ENCODE peak calls at places on chromosomes 13 and 19, in six cellular contexts. S is cardiac muscle cell; H is ascending aorta; L is HCT116; R is CD8-positive, alpha-beta memory T cell; D is CD4-positive, alpha-beta memory T cell. Z is an unnamed sample. For H3K27me3, the result is how much of the 10 kb centered on the place peaks cover.

GRCh38 chr19:49672131-49672919 is 4.7 kb upstream of the PRMT1 start:
- DNase-seq in D (peak), S (peak), R (peak), H (no peak), L (peak), Z (no peak)

GRCh38 chr19:49847731-49848696 is 2.9 kb upstream of the PTOV1 start:
- DNase-seq in H (no peak), S (peak), L (peak), R (no peak), D (no peak), Z (no peak)

GRCh38 chr13:52677823-52678222 is 25.2 kb downstream of the SUGT1 start:
- DNase-seq in H (no peak), S (no peak), D (no peak), R (no peak), L (no peak), Z (no peak)

GRCh38 chr19:32688315-32688714 is 3.3 kb upstream of the NUDT19 start:
- DNase-seq in R (no peak), S (no peak), D (no peak), H (no peak), L (no peak), Z (no peak)

GRCh38 chr13:27593267-27593666 is 27.1 kb downstream of the LNX2 start:
- DNase-seq in R (no peak), H (no peak), D (no peak), L (no peak), S (no peak), Z (no peak)

GRCh38 chr13:32468502-32469147 is 40.7 kb upstream of the N4BP2L1 start:
- DNase-seq in D (no peak), R (no peak), H (no peak), L (no peak), S (peak), Z (no peak)

GRCh38 chr13:87393358-87393757 is 277.8 kb upstream of the SLITRK5 start:
- DNase-seq in L (no peak), D (no peak), H (no peak), R (no peak), S (no peak), Z (no peak)

GRCh38 chr13:63636231-63636993 is 2220.8 kb upstream of the PCDH20 start:
- DNase-seq in L (peak), D (no peak), H (no peak), S (no peak), R (no peak), Z (no peak)

GRCh38 chr13:111114362-111115050 is 604 bp upstream of the ARHGEF7 start:
- DNase-seq in D (peak), S (peak), H (no peak), L (no peak), R (no peak), Z (no peak)

GRCh38 chr13:97121894-97122293 is 100.2 kb upstream of the MBNL2 start:
- DNase-seq in R (no peak), S (peak), H (no peak), L (no peak), D (no peak), Z (no peak)

GRCh38 chr13:60009300-60010248 is 154.2 kb downstream of the DIAPH3 start:
- DNase-seq in S (no peak), D (no peak), H (no peak), R (no peak), L (no peak), Z (no peak)

GRCh38 chr13:111361873-111362648 is 41.6 kb downstream of the TEX29 start:
- DNase-seq in H (no peak), S (no peak), R (no peak), D (no peak), L (no peak), Z (no peak)

GRCh38 chr13:74444877-74445479 is 310.8 kb upstream of the KLF12 start:
- DNase-seq in H (no peak), D (no peak), S (no peak), R (no peak), L (no peak), Z (no peak)

GRCh38 chr13:112637017-112637801 is 49.3 kb upstream of the TUBGCP3 start:
- DNase-seq in R (no peak), H (no peak), S (no peak), D (no peak), L (no peak), Z (no peak)

GRCh38 chr19:58395220-58395978 is at the start of gene RNF225:
- DNase-seq in H (no peak), L (no peak), S (no peak), R (no peak), D (no peak), Z (no peak)

GRCh38 chr13:31055589-31055988 is 106.1 kb downstream of the HSPH1 start:
- DNase-seq in R (no peak), H (no peak), S (no peak), D (no peak), L (no peak), Z (no peak)

GRCh38 chr13:105630411-105630810 is 905.1 kb downstream of the EFNB2 start:
- DNase-seq in H (no peak), R (no peak), D (no peak), S (no peak), L (no peak), Z (no peak)

GRCh38 chr13:38687246-38688229 is 661 bp downstream of the FREM2 start:
- DNase-seq in R (no peak), L (no peak), H (no peak), S (peak), D (no peak), Z (peak)

GRCh38 chr19:9306443-9306842 is 3.2 kb downstream of the ZNF699 start:
- DNase-seq in L (no peak), R (no peak), H (no peak), D (no peak), S (peak), Z (no peak)

GRCh38 chr19:48413879-48414623 is 20.6 kb downstream of the GRIN2D start:
- DNase-seq in S (no peak), R (no peak), H (no peak), D (no peak), L (no peak), Z (no peak)

GRCh38 chr19:30528919-30529318 is 156.7 kb downstream of the ZNF536 start:
- DNase-seq in D (no peak), S (no peak), H (no peak), R (no peak), L (no peak), Z (no peak)

GRCh38 chr19:48615145-48616040 is 517 bp upstream of the FAM83E start:
- DNase-seq in H (no peak), D (no peak), R (no peak), S (no peak), L (no peak), Z (no peak)

GRCh38 chr13:59680429-59681024 is 483.2 kb downstream of the DIAPH3 start:
- DNase-seq in H (no peak), S (peak), R (no peak), L (peak), D (peak), Z (no peak)

GRCh38 chr13:32585625-32586021 is 629 bp upstream of the PDS5B start:
- DNase-seq in D (no peak), L (no peak), R (no peak), H (no peak), S (no peak), Z (no peak)

GRCh38 chr13:113207890-113208423 is 512 bp downstream of the PCID2 start:
- DNase-seq in D (no peak), S (peak), L (no peak), H (no peak), R (no peak), Z (no peak)

GRCh38 chr19:7855426-7856276 is 18.5 kb downstream of the PRR36 start:
- DNase-seq in H (no peak), D (no peak), S (no peak), L (no peak), R (no peak), Z (no peak)

GRCh38 chr19:29697523-29698261 is 17.4 kb downstream of the C19orf12 start:
- DNase-seq in H (no peak), L (no peak), S (no peak), R (no peak), D (no peak), Z (no peak)

GRCh38 chr13:50951366-50951765 is 41.8 kb downstream of the RNASEH2B start:
- DNase-seq in R (no peak), D (no peak), H (no peak), L (no peak), S (peak), Z (no peak)

GRCh38 chr13:49810825-49811526 is 18.5 kb upstream of the KPNA3 start:
- DNase-seq in S (peak), D (no peak), H (no peak), R (no peak), L (no peak), Z (no peak)

DNA sequence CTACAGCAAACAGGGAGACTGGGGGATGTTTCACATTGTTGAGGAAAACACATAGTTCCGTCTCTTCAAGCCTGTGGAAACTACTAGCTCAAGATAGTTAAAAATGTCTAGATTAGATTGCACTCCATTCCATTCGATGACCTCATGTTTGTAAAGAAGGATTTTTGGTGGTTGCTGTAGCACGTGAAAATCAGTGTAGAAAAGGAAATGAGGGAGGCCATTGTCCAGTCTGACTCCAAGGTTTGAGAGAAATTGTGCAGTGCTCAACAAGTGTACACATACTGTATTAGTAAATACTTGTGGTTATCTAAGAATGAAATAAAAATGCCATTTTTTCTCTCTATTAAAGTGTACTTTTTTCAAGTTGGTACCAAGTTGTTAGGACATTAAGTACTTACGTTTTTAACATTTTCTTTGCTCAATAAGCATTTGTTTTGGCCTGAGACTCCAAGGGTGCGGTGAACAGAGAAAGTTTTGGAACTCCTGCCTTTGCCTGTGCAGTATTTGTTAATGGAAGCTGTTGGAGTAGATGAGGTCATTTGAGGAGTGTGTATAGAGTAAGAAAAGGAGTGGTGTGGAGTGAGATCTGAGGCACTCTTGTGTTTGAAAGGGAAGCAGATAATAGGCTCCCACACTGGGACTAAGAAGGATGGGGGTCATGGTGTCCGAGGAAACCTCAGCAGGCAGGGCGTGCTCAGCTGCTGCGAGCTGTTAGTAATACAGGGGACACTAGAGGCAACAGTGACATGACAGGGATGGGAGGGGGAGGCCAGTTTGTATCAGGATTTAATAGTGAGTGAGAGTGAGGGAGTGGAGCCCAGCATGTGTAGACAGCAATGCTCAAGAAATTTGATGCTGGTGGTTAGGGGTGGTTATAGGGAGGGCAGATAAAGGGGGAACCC is 4.4 kb downstream of the WASF3 start:
- DNase-seq in S (peak), D (no peak), L (no peak), H (no peak), R (no peak), Z (no peak)
- H3K27me3 ChIP-seq in S (under half), D (under half), L (half or more), H (under half), R (under half), Z (under half)

DNA sequence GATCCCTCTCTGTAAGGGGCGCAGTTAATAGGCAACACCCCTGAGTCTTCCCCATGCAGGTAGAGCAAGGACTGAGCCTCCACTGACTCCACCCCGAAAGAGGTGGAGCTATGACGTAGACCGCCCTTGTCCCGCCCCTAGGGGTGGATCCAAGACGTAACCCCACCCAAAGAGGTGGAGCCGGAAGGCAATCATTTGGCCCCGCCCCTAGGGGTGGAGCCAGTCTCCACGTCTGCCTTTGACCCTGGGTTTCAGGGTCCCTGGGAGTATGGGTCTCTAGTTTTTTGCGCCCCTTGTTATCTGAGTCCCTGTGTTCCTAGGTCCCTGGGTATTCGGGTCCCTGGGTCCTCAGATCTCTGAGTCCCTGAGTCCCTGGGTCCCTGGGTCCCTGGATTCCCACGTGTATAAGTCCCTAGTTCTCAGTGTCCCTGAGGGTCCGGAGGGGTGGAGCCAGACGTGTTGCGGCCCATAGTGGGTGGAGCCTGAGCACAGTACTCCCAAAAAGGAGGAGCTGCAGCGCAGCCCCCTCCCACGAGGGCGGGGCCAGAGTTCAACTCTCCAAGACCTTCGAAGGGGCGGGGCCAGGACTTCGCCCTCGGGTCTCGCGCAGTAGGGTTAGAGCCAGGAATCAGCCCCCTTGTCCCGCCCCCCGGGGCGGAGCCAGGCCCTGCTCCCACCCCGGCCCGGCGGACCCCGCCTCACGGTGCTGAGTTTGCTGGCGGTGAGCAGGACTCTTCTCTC is 5.3 kb downstream of the DENND1C start:
- DNase-seq in L (peak), D (peak), R (peak), S (peak), H (no peak), Z (peak)
- H3K27me3 ChIP-seq in L (under half), D (under half), R (under half), S (under half), H (under half), Z (under half)

DNA sequence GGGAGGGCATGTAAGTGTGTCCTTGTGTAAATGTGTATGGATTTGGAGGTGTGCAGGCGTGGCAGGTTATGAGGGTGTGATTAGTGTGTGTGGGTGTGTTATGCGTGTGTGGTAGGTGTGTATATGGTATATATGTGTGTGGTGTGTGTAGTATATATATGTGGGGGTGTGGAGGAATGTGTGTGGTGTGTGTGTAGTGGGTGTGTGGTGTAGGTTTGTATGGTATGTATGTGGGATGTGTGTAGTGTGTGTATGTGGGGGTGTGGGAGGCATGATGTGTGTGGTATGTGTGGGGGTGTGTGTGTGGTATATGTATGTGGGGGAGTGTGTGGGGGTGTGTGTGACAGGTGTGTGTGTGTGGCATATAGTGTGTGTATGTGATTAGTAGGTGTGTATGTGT is 104.2 kb downstream of the SLC7A1 start:
- DNase-seq in S (no peak), D (no peak), H (no peak), R (no peak), L (no peak), Z (no peak)
- H3K27me3 ChIP-seq in S (under half), D (under half), H (under half), R (under half), L (under half), Z (under half)

GRCh38 chr19:41617941-41618730 is 8.7 kb downstream of the CEACAM4 start:
- DNase-seq in D (no peak), L (no peak), H (no peak), R (peak), S (no peak), Z (no peak)
- H3K27me3 ChIP-seq in D (under half), L (under half), H (under half), R (under half), S (under half), Z (half or more)

GRCh38 chr19:3167533-3168272 is 10.9 kb upstream of the S1PR4 start:
- DNase-seq in R (no peak), L (no peak), D (no peak), S (no peak), H (no peak), Z (no peak)
- H3K27me3 ChIP-seq in R (under half), L (under half), D (under half), S (under half), H (under half), Z (under half)

GRCh38 chr19:1529430-1529816 is 5.5 kb downstream of the PLK5 start:
- DNase-seq in S (no peak), R (no peak), L (no peak), H (no peak), D (no peak), Z (no peak)
- H3K27me3 ChIP-seq in S (half or more), R (under half), L (under half), H (under half), D (under half), Z (under half)

DNA sequence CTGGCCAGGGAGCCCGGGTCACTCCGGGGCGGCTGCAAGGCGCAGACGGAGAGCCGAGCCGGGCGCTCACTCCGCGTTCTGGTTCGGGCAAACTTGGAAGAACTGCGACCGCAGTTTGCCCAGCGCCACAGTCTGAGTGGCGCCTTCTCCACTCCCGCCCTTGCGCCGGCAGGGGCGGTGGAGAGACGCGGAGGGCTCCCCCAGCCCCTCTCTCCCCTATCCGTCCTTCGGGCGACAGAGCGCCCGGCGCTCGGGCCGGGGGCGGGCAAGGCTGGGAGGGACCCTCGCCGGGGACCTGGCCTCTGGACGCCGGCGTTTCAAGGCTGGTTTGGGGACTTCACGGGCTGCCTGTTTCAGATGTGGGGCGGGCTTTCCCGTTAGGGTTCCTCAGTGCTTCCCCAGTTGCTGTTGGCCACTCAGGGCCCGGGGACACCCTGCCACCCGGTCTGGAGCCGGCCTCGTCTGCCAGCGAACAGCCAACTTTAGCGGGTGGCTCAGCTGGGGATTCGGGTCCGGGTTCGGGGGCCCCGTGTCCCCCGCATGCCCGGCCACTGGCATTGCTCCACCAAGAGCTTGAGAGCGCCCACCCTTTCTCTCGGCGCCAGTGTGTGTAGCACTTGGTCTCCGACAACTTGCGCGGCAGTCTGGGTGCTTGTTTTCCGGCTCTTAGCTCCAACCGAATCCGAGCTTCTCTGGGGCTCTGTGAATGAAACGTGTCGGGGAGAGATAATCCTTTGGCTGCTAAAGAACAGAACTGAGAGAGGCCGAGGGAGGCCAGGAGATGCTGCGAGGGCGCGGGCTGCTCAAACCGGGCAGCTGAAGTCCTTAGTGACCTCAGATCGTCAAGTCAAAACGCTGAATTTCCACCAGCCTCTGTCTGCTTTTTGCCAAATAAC is 1.5 kb downstream of the GPC6 start:
- DNase-seq in H (no peak), D (no peak), L (no peak), S (peak), R (no peak), Z (peak)
- H3K27me3 ChIP-seq in H (under half), D (under half), L (under half), S (under half), R (under half), Z (under half)

DNA sequence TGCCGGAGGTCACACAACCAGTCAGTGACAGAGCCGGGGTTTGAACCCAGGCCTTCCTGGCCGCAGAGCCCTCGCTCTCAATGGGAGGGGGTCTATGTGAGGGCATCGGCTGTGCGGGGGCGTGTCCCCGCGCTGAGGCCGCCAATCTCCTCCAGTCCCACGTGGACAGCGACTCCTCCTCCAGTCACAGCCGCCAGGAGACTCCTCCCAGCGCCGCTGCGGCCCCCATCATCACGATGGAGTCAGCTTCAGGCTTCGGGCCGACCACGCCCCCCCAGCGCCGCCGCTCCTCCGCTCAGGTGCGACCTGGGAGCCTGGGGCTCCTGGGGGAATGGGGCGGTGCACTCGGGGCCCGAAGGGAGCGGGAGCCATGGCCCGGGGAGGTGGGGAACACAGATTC is 6.0 kb downstream of the SPRED3 start:
- DNase-seq in L (no peak), S (peak), R (peak), H (no peak), D (peak), Z (no peak)
- H3K27me3 ChIP-seq in L (under half), S (under half), R (under half), H (under half), D (under half), Z (under half)

GRCh38 chr19:46229442-46229841 is at the start of gene IGFL1:
- DNase-seq in D (no peak), S (no peak), H (no peak), R (no peak), L (no peak), Z (no peak)

GRCh38 chr19:46221981-46222610 is 7.4 kb upstream of the IGFL1 start:
- DNase-seq in H (no peak), D (no peak), L (no peak), S (peak), R (no peak), Z (no peak)

GRCh38 chr19:46224773-46225172 is 4.8 kb upstream of the IGFL1 start:
- DNase-seq in R (no peak), H (no peak), S (no peak), D (no peak), L (no peak), Z (no peak)

GRCh38 chr19:46226438-46226973 is 3.0 kb upstream of the IGFL1 start:
- DNase-seq in H (no peak), R (no peak), D (no peak), L (no peak), S (no peak), Z (no peak)

DNA sequence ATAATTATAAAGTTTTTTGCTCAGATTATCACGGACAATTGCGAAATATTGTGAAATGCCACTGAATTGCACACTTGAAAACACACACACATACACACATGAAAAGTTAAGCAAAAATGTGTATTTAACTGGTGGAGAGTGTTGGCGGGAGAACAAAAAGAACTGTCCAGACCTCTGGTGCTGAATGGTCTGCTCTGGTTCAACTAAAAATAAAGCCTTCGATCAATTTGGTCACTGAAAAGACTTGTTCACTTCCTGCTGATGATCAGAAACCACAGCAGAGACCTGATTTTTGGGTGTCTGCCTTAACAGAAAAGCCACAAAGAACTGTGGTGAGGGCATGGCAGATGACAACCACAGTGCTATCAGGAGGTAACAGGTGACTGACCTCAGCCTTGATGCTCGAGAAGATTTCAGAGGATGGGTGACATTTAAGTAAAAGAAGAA is 4.0 kb upstream of the IGFL1 start:
- DNase-seq in R (no peak), D (peak), H (no peak), S (peak), L (no peak), Z (no peak)
- H3K27me3 ChIP-seq in R (under half), D (under half), H (under half), S (under half), L (half or more), Z (under half)

Z was measured in NT2/D1.